ENCODE peak calls at places on chromosome 22, in ten cellular contexts. Q, O, U, F, N, P, D, A, L and M are unnamed samples.

GRCh38 chr22:38609371-38609770 is 39.4 kb upstream of the DMC1 start:
- DNase-seq in Q (no peak), O (no peak), U (no peak), F (no peak), N (no peak), P (no peak), D (no peak), A (no peak), L (no peak), M (no peak)

GRCh38 chr22:29626497-29627195 is 23.2 kb downstream of the NF2 start:
- DNase-seq in Q (no peak), O (no peak), U (no peak), F (peak; percentile 81), N (no peak), P (no peak), D (peak; percentile 78), A (no peak), L (no peak), M (peak; percentile 89)

GRCh38 chr22:24426859-24427499 is 420 bp upstream of the ADORA2A start:
- DNase-seq in Q (no peak), O (no peak), U (no peak), F (no peak), N (no peak), P (no peak), D (no peak), A (no peak), L (peak; percentile 16), M (no peak)

GRCh38 chr22:20226077-20226716 is 41.9 kb downstream of the RTN4R start:
- DNase-seq in Q (no peak), O (no peak), U (no peak), F (no peak), N (no peak), P (no peak), D (no peak), A (no peak), L (no peak), M (no peak)

GRCh38 chr22:49566693-49567092 is 261.0 kb downstream of the BRD1 start:
- DNase-seq in Q (no peak), O (no peak), U (no peak), F (no peak), N (no peak), P (no peak), D (no peak), A (no peak), L (no peak), M (no peak)

GRCh38 chr22:44325718-44326548 is 13.2 kb upstream of the SHISAL1 start:
- DNase-seq in Q (no peak), O (no peak), U (no peak), F (peak; percentile 31), N (no peak), P (no peak), D (peak; percentile 56), A (no peak), L (no peak), M (peak; percentile 23)

GRCh38 chr22:28375761-28376534 is 303.7 kb downstream of the TTC28 start:
- DNase-seq in Q (no peak), O (no peak), U (no peak), F (no peak), N (no peak), P (no peak), D (no peak), A (no peak), L (no peak), M (no peak)

GRCh38 chr22:20157416-20158183 is 6.7 kb upstream of the CCDC188 start:
- DNase-seq in Q (no peak), O (no peak), U (no peak), F (no peak), N (no peak), P (no peak), D (no peak), A (no peak), L (no peak), M (no peak)

GRCh38 chr22:30803679-30804078 is 109.0 kb downstream of the OSBP2 start:
- DNase-seq in Q (no peak), O (no peak), U (no peak), F (no peak), N (no peak), P (no peak), D (no peak), A (no peak), L (no peak), M (no peak)

DNA sequence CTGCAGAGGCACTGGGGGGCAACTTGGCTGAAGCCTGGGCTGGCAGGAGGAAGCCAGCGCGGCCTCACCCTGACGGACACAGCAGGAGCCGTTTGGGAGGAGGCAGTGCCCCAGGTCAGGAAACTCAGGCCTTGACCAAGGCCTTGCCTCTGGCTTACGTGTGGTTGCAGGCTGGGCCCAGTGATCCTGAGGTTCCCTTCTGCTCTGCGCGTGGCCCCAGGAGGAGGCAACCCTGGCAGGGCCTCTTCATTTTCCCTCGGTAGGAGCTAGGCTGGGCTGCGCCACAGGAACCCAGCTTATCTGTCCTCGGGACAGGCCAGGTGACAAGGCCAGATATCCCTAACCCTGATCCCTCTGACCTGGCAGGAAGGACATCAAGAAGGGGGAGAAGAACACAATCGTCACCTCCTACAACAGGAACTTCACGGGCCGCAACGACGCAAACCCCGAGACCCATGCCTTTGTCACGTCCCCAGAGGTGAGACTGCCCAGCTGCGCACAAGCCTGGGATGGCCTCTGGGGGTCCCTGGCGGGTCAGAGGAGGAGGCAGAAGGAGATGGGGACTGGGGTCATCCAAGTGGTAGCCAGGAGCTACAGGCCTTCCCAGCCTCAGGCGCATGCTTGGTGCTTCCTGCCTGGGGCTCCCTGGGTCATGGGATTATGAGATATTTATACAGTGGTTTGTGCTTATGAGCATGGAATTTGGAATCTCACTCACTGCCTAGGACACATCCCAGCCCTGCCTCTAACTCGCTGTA is 20.6 kb downstream of the POLR3H start:
- DNase-seq in Q (no peak), O (no peak), U (no peak), F (no peak), N (no peak), P (no peak), D (peak; percentile 43), A (no peak), L (peak; percentile 60), M (no peak)
- TF ChIP-seq CTCF in Q (no peak), O (no peak), U (no peak), F (no peak), N (peak; percentile 11), P (no peak), D (no peak), A (no peak), L (no peak), M (no peak)

DNA sequence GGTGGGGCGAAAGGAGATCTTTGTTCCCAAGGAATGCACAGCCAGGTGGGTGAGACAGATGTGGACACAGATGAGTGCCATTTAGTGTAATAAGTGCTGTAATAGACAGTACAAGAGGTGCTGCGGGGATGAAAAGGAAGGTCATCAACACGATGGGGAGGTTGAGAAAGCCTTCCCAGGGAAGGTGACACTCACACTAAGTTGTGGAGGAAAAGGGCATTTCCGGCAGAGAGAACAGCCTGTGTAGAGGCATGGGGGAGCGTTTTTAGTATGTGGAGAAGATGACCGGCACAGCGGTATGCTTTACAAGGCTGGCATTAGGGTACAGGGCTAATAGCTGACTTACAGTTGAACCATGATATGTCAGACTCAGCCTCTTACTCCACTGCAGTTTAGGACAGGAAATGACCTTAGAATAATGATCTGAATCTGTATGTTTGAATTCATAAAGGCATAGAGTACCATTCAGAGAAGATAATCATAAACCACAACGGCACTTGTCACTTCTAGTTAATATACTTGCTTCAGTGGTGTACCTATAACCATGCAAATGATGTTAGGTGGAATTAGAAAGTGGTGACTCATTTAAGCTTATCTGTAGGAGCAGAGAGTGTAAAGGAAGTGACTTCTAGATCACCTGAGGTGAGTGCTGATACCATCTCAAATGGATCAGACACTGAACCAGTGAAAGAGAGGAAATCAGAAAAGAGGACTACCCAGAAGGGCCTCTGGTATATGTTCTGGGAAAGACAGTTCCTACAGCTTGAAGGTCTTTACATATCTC is 60.6 kb downstream of the FAM83F start:
- DNase-seq in Q (no peak), O (no peak), U (no peak), F (peak; percentile 35), N (no peak), P (no peak), D (no peak), A (no peak), L (no peak), M (peak; percentile 34)
- H3K4me3 ChIP-seq in Q (no peak overlapping the region), O (no peak overlapping the region), U (no peak overlapping the region), F (no peak overlapping the region), N (no peak overlapping the region), P (no peak overlapping the region), D (no peak overlapping the region), A (no peak overlapping the region), L (no peak overlapping the region), M (no peak overlapping the region)

GRCh38 chr22:22770881-22771280 is 116.7 kb upstream of the IGLL5 start:
- DNase-seq in Q (no peak), O (no peak), U (no peak), F (no peak), N (no peak), P (no peak), D (no peak), A (no peak), L (no peak), M (no peak)

GRCh38 chr22:22768885-22769284 is 118.7 kb upstream of the IGLL5 start:
- DNase-seq in Q (no peak), O (no peak), U (no peak), F (no peak), N (no peak), P (no peak), D (no peak), A (no peak), L (no peak), M (no peak)

GRCh38 chr22:22771696-22772377 is 115.8 kb upstream of the IGLL5 start:
- DNase-seq in Q (no peak), O (no peak), U (no peak), F (no peak), N (no peak), P (no peak), D (no peak), A (no peak), L (no peak), M (no peak)

GRCh38 chr22:22769434-22770279 is 118.0 kb upstream of the IGLL5 start:
- DNase-seq in Q (no peak), O (no peak), U (no peak), F (no peak), N (no peak), P (no peak), D (no peak), A (no peak), L (no peak), M (no peak)

DNA sequence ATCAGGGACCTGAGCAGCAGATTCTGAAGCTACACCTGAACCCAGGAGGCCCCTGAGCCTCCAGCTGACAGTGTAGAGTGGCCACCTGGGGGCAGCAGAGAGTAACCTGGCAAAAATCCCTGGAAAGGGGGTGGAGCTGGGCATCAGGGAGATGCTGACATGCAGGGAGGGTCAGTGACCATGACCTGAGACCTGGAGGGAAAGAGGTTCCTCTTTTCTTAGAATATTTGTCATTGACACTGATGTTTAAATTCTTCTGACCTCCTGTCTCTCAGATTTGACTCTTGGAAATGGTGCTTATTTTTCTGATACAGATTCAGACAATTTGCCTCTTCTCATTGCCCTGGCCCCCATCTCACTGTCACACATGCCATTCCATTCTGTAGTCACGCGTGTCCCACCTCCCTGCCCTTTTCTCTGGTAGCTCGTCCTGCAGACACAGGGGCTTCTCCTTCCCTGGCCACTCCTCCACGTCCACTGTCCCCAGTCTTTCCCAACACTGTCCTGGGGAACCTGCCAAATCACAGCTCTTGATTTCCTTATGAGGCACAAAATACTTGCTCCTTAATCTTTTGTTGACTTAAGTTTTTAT is 117.2 kb upstream of the IGLL5 start:
- DNase-seq in Q (peak; percentile 54), O (peak; percentile 64), U (no peak), F (peak; percentile 10), N (no peak), P (no peak), D (peak; percentile 4), A (peak; percentile 30), L (peak; percentile 49), M (peak; percentile 36)
- TF ChIP-seq CTCF in Q (no peak), O (peak; percentile 84), U (peak; percentile 71), F (peak; percentile 68), N (peak; percentile 71), P (peak; percentile 42), D (peak; percentile 78), A (peak; percentile 57), L (no peak), M (peak; percentile 71)

GRCh38 chr22:23218053-23218866 is 38.0 kb downstream of the BCR start:
- DNase-seq in Q (no peak), O (no peak), U (peak; percentile 48), F (no peak), N (no peak), P (no peak), D (no peak), A (no peak), L (peak; percentile 25), M (no peak)
- H3K4me3 ChIP-seq in Q (no peak overlapping the region), O (no peak overlapping the region), U (peak overlapping the region; percentile 0), F (no peak overlapping the region), N (no peak overlapping the region), P (no peak overlapping the region), D (no peak overlapping the region), A (no peak overlapping the region), L (no peak overlapping the region), M (no peak overlapping the region)